ENCODE peak calls at places on chromosomes 6 and 20, in seven cellular contexts. One of them, this sample, is unnamed.

GRCh38 chr6:84417261-84417660 is 189.8 kb upstream of the CEP162 start:
- DNase-seq in PC-9: peak; percentile 66
- DNase-seq in sigmoid colon: no peak
- DNase-seq in HCT116: no peak
- DNase-seq in testis: no peak
- DNase-seq in brain microvascular endothelial cell: peak; percentile 8
- DNase-seq in AG10803: peak; percentile 54
- DNase-seq in this sample: no peak

GRCh38 chr6:68958327-68958726 is 323.2 kb downstream of the ADGRB3 start:
- DNase-seq in brain microvascular endothelial cell: no peak
- DNase-seq in testis: no peak
- DNase-seq in PC-9: no peak
- DNase-seq in HCT116: no peak
- DNase-seq in AG10803: peak; percentile 1
- DNase-seq in sigmoid colon: no peak
- DNase-seq in this sample: no peak

GRCh38 chr20:40265872-40266533 is 423.0 kb downstream of the MAFB start:
- DNase-seq in testis: no peak
- DNase-seq in HCT116: no peak
- DNase-seq in sigmoid colon: no peak
- DNase-seq in AG10803: peak; percentile 54
- DNase-seq in PC-9: no peak
- DNase-seq in brain microvascular endothelial cell: peak; percentile 19
- DNase-seq in this sample: no peak

GRCh38 chr6:35080016-35080680 is 61.0 kb downstream of the TCP11 start:
- DNase-seq in testis: no peak
- DNase-seq in AG10803: no peak
- DNase-seq in HCT116: no peak
- DNase-seq in sigmoid colon: peak; percentile 26
- DNase-seq in PC-9: no peak
- DNase-seq in brain microvascular endothelial cell: no peak
- DNase-seq in this sample: no peak

GRCh38 chr6:106462923-106463557 is 102.5 kb downstream of the CRYBG1 start:
- DNase-seq in PC-9: no peak
- DNase-seq in HCT116: no peak
- DNase-seq in brain microvascular endothelial cell: no peak
- DNase-seq in sigmoid colon: no peak
- DNase-seq in testis: no peak
- DNase-seq in AG10803: no peak
- DNase-seq in this sample: no peak

GRCh38 chr6:150231456-150231855 is 88.6 kb downstream of the PPP1R14C start:
- DNase-seq in sigmoid colon: no peak
- DNase-seq in testis: no peak
- DNase-seq in AG10803: peak; percentile 71
- DNase-seq in brain microvascular endothelial cell: peak; percentile 21
- DNase-seq in HCT116: no peak
- DNase-seq in PC-9: no peak
- DNase-seq in this sample: no peak

GRCh38 chr6:35099116-35099515 is 42.0 kb downstream of the TCP11 start:
- DNase-seq in sigmoid colon: no peak
- DNase-seq in HCT116: no peak
- DNase-seq in PC-9: no peak
- DNase-seq in AG10803: no peak
- DNase-seq in testis: no peak
- DNase-seq in brain microvascular endothelial cell: no peak
- DNase-seq in this sample: no peak

GRCh38 chr20:37823276-37823980 is 79.5 kb upstream of the VSTM2L start:
- DNase-seq in PC-9: peak; percentile 61
- DNase-seq in AG10803: peak; percentile 40
- DNase-seq in sigmoid colon: no peak
- DNase-seq in brain microvascular endothelial cell: peak; percentile 29
- DNase-seq in testis: no peak
- DNase-seq in HCT116: no peak
- DNase-seq in this sample: no peak

GRCh38 chr20:41308726-41309413 is 8.7 kb downstream of the ZHX3 start:
- DNase-seq in HCT116: no peak
- DNase-seq in sigmoid colon: no peak
- DNase-seq in PC-9: peak; percentile 55
- DNase-seq in testis: no peak
- DNase-seq in AG10803: peak; percentile 69
- DNase-seq in brain microvascular endothelial cell: no peak
- DNase-seq in this sample: no peak

GRCh38 chr20:4820833-4821518 is 99.3 kb downstream of the PRND start:
- DNase-seq in brain microvascular endothelial cell: peak; percentile 38
- DNase-seq in PC-9: no peak
- DNase-seq in HCT116: no peak
- DNase-seq in sigmoid colon: peak; percentile 84
- DNase-seq in testis: peak; percentile 81
- DNase-seq in AG10803: peak; percentile 91
- DNase-seq in this sample: no peak

GRCh38 chr20:8933391-8933807 is 135.5 kb upstream of the PLCB4 start:
- DNase-seq in HCT116: no peak
- DNase-seq in sigmoid colon: peak; percentile 76
- DNase-seq in AG10803: peak; percentile 59
- DNase-seq in testis: no peak
- DNase-seq in PC-9: no peak
- DNase-seq in brain microvascular endothelial cell: no peak
- DNase-seq in this sample: no peak

GRCh38 chr20:9492067-9492466 is 22.3 kb upstream of the LAMP5 start:
- DNase-seq in brain microvascular endothelial cell: no peak
- DNase-seq in HCT116: no peak
- DNase-seq in AG10803: no peak
- DNase-seq in testis: no peak
- DNase-seq in sigmoid colon: no peak
- DNase-seq in PC-9: no peak
- DNase-seq in this sample: no peak

GRCh38 chr6:156779206-156780116 is 2.3 kb downstream of the ARID1B start:
- DNase-seq in sigmoid colon: peak; percentile 74
- DNase-seq in PC-9: no peak
- DNase-seq in brain microvascular endothelial cell: no peak
- DNase-seq in testis: peak; percentile 44
- DNase-seq in AG10803: no peak
- DNase-seq in HCT116: no peak
- DNase-seq in this sample: no peak

GRCh38 chr6:98486052-98486451 is 348.3 kb upstream of the POU3F2 start:
- DNase-seq in AG10803: no peak
- DNase-seq in testis: no peak
- DNase-seq in sigmoid colon: no peak
- DNase-seq in HCT116: no peak
- DNase-seq in PC-9: no peak
- DNase-seq in brain microvascular endothelial cell: no peak
- DNase-seq in this sample: no peak

GRCh38 chr20:32028647-32029372 is 18.6 kb downstream of the CCM2L start:
- DNase-seq in testis: no peak
- DNase-seq in sigmoid colon: no peak
- DNase-seq in AG10803: no peak
- DNase-seq in HCT116: no peak
- DNase-seq in brain microvascular endothelial cell: no peak
- DNase-seq in PC-9: no peak
- DNase-seq in this sample: no peak

GRCh38 chr20:32029561-32029960 is 19.3 kb downstream of the CCM2L start:
- DNase-seq in sigmoid colon: no peak
- DNase-seq in PC-9: no peak
- DNase-seq in HCT116: no peak
- DNase-seq in brain microvascular endothelial cell: no peak
- DNase-seq in AG10803: no peak
- DNase-seq in testis: no peak
- DNase-seq in this sample: no peak

GRCh38 chr20:32027653-32028052 is 17.4 kb downstream of the CCM2L start:
- DNase-seq in PC-9: no peak
- DNase-seq in HCT116: no peak
- DNase-seq in sigmoid colon: no peak
- DNase-seq in brain microvascular endothelial cell: no peak
- DNase-seq in testis: no peak
- DNase-seq in AG10803: no peak
- DNase-seq in this sample: no peak

GRCh38 chr20:32021091-32021490 is 10.9 kb downstream of the CCM2L start:
- DNase-seq in HCT116: no peak
- DNase-seq in testis: no peak
- DNase-seq in PC-9: no peak
- DNase-seq in AG10803: peak; percentile 16
- DNase-seq in brain microvascular endothelial cell: no peak
- DNase-seq in sigmoid colon: no peak
- DNase-seq in this sample: no peak

GRCh38 chr20:32024683-32025295 is 14.6 kb downstream of the CCM2L start:
- DNase-seq in testis: no peak
- DNase-seq in brain microvascular endothelial cell: no peak
- DNase-seq in AG10803: no peak
- DNase-seq in sigmoid colon: no peak
- DNase-seq in HCT116: no peak
- DNase-seq in PC-9: no peak
- DNase-seq in this sample: no peak
- TF ChIP-seq CTCF in testis: no peak
- TF ChIP-seq CTCF in brain microvascular endothelial cell: no peak
- TF ChIP-seq CTCF in AG10803: no peak
- TF ChIP-seq CTCF in sigmoid colon: no peak
- TF ChIP-seq CTCF in HCT116: no peak
- TF ChIP-seq CTCF in PC-9: no peak
- TF ChIP-seq CTCF in this sample: no peak

GRCh38 chr6:4775591-4776492 is at the start of gene CDYL:
- DNase-seq in testis: peak; percentile 82
- DNase-seq in PC-9: no peak
- DNase-seq in sigmoid colon: peak; percentile 93
- DNase-seq in AG10803: peak; percentile 88
- DNase-seq in brain microvascular endothelial cell: peak; percentile 67
- DNase-seq in HCT116: peak; percentile 72
- DNase-seq in this sample: peak; percentile 95
- TF ChIP-seq CTCF in testis: peak; percentile 12
- TF ChIP-seq CTCF in PC-9: no peak
- TF ChIP-seq CTCF in sigmoid colon: no peak
- TF ChIP-seq CTCF in AG10803: no peak
- TF ChIP-seq CTCF in brain microvascular endothelial cell: no peak
- TF ChIP-seq CTCF in HCT116: peak; percentile 22
- TF ChIP-seq CTCF in this sample: peak; percentile 30

GRCh38 chr6:90860822-90861601 is 274.1 kb upstream of the MAP3K7 start:
- DNase-seq in brain microvascular endothelial cell: no peak
- DNase-seq in PC-9: no peak
- DNase-seq in testis: no peak
- DNase-seq in HCT116: no peak
- DNase-seq in sigmoid colon: no peak
- DNase-seq in AG10803: no peak
- DNase-seq in this sample: no peak

GRCh38 chr6:90859056-90859455 is 272.2 kb upstream of the MAP3K7 start:
- DNase-seq in brain microvascular endothelial cell: no peak
- DNase-seq in testis: peak; percentile 20
- DNase-seq in HCT116: no peak
- DNase-seq in AG10803: no peak
- DNase-seq in sigmoid colon: no peak
- DNase-seq in PC-9: no peak
- DNase-seq in this sample: no peak

GRCh38 chr6:90865513-90865912 is 278.6 kb upstream of the MAP3K7 start:
- DNase-seq in sigmoid colon: no peak
- DNase-seq in testis: no peak
- DNase-seq in brain microvascular endothelial cell: no peak
- DNase-seq in AG10803: no peak
- DNase-seq in HCT116: no peak
- DNase-seq in PC-9: no peak
- DNase-seq in this sample: no peak

DNA sequence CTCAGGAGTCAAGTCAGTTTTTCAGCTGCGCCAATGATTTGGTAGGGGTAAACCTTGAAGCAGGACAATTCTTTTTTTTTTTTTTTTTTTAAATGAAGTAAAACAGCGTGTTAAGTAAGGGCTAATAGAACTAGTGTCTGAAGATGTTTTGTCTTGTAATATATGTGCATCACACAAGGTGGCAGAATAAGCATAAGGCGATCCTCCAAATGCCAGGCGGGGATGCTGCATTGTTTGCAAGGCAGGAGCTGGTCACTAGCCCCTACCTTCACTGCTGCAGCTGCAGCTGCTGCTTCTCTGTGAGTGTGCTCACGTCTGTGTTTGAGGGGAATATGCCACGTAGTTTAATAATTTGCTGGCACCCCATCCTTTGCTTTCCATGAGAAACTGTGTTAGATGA is 272.7 kb upstream of the MAP3K7 start:
- DNase-seq in brain microvascular endothelial cell: no peak
- DNase-seq in PC-9: no peak
- DNase-seq in testis: no peak
- DNase-seq in AG10803: no peak
- DNase-seq in sigmoid colon: no peak
- DNase-seq in HCT116: no peak
- DNase-seq in this sample: no peak
- TF ChIP-seq CTCF in brain microvascular endothelial cell: no peak
- TF ChIP-seq CTCF in PC-9: no peak
- TF ChIP-seq CTCF in testis: no peak
- TF ChIP-seq CTCF in AG10803: no peak
- TF ChIP-seq CTCF in sigmoid colon: no peak
- TF ChIP-seq CTCF in HCT116: no peak
- TF ChIP-seq CTCF in this sample: no peak

GRCh38 chr6:130075879-130076278 is 57.5 kb downstream of the L3MBTL3 start:
- DNase-seq in PC-9: no peak
- DNase-seq in brain microvascular endothelial cell: no peak
- DNase-seq in sigmoid colon: no peak
- DNase-seq in testis: no peak
- DNase-seq in AG10803: no peak
- DNase-seq in HCT116: no peak
- DNase-seq in this sample: no peak

GRCh38 chr6:130070747-130071146 is 52.4 kb downstream of the L3MBTL3 start:
- DNase-seq in AG10803: peak; percentile 24
- DNase-seq in PC-9: no peak
- DNase-seq in testis: no peak
- DNase-seq in HCT116: no peak
- DNase-seq in brain microvascular endothelial cell: no peak
- DNase-seq in sigmoid colon: no peak
- DNase-seq in this sample: no peak

GRCh38 chr6:130076512-130076911 is 58.1 kb downstream of the L3MBTL3 start:
- DNase-seq in sigmoid colon: no peak
- DNase-seq in PC-9: no peak
- DNase-seq in AG10803: peak; percentile 13
- DNase-seq in HCT116: no peak
- DNase-seq in brain microvascular endothelial cell: no peak
- DNase-seq in testis: no peak
- DNase-seq in this sample: no peak
- TF ChIP-seq CTCF in sigmoid colon: no peak
- TF ChIP-seq CTCF in PC-9: peak; percentile 31
- TF ChIP-seq CTCF in AG10803: peak; percentile 47
- TF ChIP-seq CTCF in HCT116: no peak
- TF ChIP-seq CTCF in brain microvascular endothelial cell: no peak
- TF ChIP-seq CTCF in testis: no peak
- TF ChIP-seq CTCF in this sample: peak; percentile 31

DNA sequence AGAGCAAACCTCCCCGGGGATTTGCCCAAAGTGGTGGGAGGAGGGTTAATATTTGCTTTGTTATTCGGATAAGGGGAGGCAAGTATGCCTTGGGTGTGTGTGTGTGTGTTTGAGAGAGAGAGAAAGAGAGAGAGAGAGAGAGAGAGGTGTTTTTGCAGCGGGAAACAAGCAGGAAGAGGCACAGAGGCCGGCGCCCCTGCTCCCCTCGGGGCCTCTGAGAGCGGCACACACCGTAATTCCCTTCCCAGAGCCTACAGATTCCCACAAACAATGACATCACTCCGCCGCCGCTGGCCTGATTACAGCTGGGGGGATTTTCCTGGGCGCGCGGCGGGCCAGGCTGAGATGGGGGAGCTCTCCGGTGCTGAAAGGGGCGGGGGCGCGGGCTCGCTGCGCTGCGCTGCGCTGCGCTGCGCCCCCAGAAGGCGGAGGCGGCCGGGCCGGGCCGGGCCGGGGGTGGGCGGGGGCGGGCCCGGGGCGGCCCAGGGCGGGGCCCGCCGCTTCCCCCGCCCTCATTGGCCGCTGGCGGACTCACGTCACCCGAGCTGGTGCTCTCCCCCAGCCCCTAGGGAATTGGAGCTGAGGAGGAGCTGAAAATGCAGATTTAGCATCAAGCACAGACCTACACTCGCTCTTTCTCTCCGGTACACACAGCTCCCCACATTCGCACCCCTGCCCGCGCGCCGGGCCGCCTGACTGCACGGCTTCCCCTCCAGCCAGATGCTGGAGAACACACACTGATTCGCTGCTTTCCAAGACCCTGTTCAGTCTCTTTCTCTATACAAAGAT is at the start of gene PCSK2:
- DNase-seq in sigmoid colon: peak; percentile 63
- DNase-seq in AG10803: peak; percentile 51
- DNase-seq in brain microvascular endothelial cell: peak; percentile 24
- DNase-seq in PC-9: no peak
- DNase-seq in HCT116: no peak
- DNase-seq in testis: peak; percentile 66
- DNase-seq in this sample: peak; percentile 82
- TF ChIP-seq CTCF in sigmoid colon: no peak
- TF ChIP-seq CTCF in AG10803: no peak
- TF ChIP-seq CTCF in brain microvascular endothelial cell: no peak
- TF ChIP-seq CTCF in PC-9: no peak
- TF ChIP-seq CTCF in HCT116: no peak
- TF ChIP-seq CTCF in testis: no peak
- TF ChIP-seq CTCF in this sample: no peak

This sample was measured in type B pancreatic cell.